ENCODE peak calls at places on chromosomes 5 and 9, in ten cellular contexts. L is astrocyte of the cerebellum, V is gastrocnemius medialis, O is HL-60, Y is mammary epithelial cell, B is left ventricle myocardium inferior, I is HCT116, G is thyroid gland, H is BJ, W is GM06990. F is an unnamed sample.

GRCh38 chr9:136160321-136160938 is 41.8 kb upstream of the TMEM250 start:
- DNase-seq in L (no peak), V (no peak), O (no peak), Y (no peak), B (no peak), I (no peak), G (no peak), H (no peak), W (no peak), F (no peak)

GRCh38 chr5:76104027-76104426 is 20.8 kb downstream of the SV2C start:
- DNase-seq in L (no peak), V (no peak), O (no peak), Y (peak), B (no peak), I (no peak), G (peak), H (no peak), W (no peak), F (peak)

GRCh38 chr9:112271466-112272098 is 61.8 kb downstream of the PTBP3 start:
- DNase-seq in L (no peak), V (no peak), O (no peak), Y (peak), B (no peak), I (no peak), G (no peak), H (no peak), W (no peak), F (no peak)

GRCh38 chr5:72364961-72365360 is 44.8 kb downstream of the PTCD2 start:
- DNase-seq in L (no peak), V (no peak), O (no peak), Y (no peak), B (no peak), I (no peak), G (no peak), H (no peak), W (no peak), F (no peak)

GRCh38 chr5:122429545-122430327 is 117.7 kb downstream of the SNCAIP start:
- DNase-seq in L (no peak), V (no peak), O (no peak), Y (no peak), B (no peak), I (no peak), G (no peak), H (no peak), W (no peak), F (no peak)

GRCh38 chr5:110916373-110917049 is 155.0 kb upstream of the TSLP start:
- DNase-seq in L (peak), V (no peak), O (no peak), Y (peak), B (no peak), I (no peak), G (no peak), H (peak), W (no peak), F (no peak)

GRCh38 chr5:172816887-172817418 is 17.1 kb upstream of the ERGIC1 start:
- DNase-seq in L (no peak), V (no peak), O (no peak), Y (peak), B (no peak), I (no peak), G (no peak), H (peak), W (no peak), F (no peak)

GRCh38 chr5:89351232-89351631 is 468.2 kb upstream of the MEF2C start:
- DNase-seq in L (peak), V (no peak), O (no peak), Y (peak), B (no peak), I (no peak), G (no peak), H (peak), W (no peak), F (no peak)

GRCh38 chr5:172879434-172879828 is 45.4 kb downstream of the ERGIC1 start:
- DNase-seq in L (no peak), V (no peak), O (no peak), Y (no peak), B (no peak), I (no peak), G (no peak), H (no peak), W (no peak), F (no peak)

GRCh38 chr9:134834217-134834956 is 46.2 kb upstream of the FCN2 start:
- DNase-seq in L (no peak), V (no peak), O (no peak), Y (no peak), B (no peak), I (no peak), G (no peak), H (no peak), W (no peak), F (no peak)

GRCh38 chr5:172868924-172869565 is 35.0 kb downstream of the ERGIC1 start:
- DNase-seq in L (peak), V (peak), O (no peak), Y (peak), B (peak), I (peak), G (peak), H (peak), W (no peak), F (no peak)

GRCh38 chr9:38087934-38088925 is 19.2 kb upstream of the SHB start:
- DNase-seq in L (no peak), V (peak), O (no peak), Y (peak), B (peak), I (peak), G (peak), H (no peak), W (peak), F (no peak)

GRCh38 chr9:17422994-17423680 is 155.7 kb upstream of the SH3GL2 start:
- DNase-seq in L (no peak), V (no peak), O (no peak), Y (no peak), B (no peak), I (no peak), G (no peak), H (no peak), W (no peak), F (no peak)

GRCh38 chr5:178072749-178073148 is 40.6 kb upstream of the N4BP3 start:
- DNase-seq in L (no peak), V (no peak), O (no peak), Y (no peak), B (no peak), I (no peak), G (no peak), H (no peak), W (no peak), F (no peak)

GRCh38 chr9:134069536-134070399 is 1.9 kb upstream of the BRD3 start:
- DNase-seq in L (no peak), V (no peak), O (no peak), Y (no peak), B (no peak), I (no peak), G (no peak), H (no peak), W (no peak), F (no peak)

GRCh38 chr5:132493821-132494220 is 3.2 kb upstream of the IRF1 start:
- DNase-seq in L (no peak), V (no peak), O (no peak), Y (no peak), B (no peak), I (no peak), G (no peak), H (no peak), W (no peak), F (no peak)

GRCh38 chr9:137463194-137463930 is 4.2 kb upstream of the NSMF start:
- DNase-seq in L (no peak), V (no peak), O (no peak), Y (no peak), B (no peak), I (no peak), G (no peak), H (no peak), W (no peak), F (no peak)

DNA sequence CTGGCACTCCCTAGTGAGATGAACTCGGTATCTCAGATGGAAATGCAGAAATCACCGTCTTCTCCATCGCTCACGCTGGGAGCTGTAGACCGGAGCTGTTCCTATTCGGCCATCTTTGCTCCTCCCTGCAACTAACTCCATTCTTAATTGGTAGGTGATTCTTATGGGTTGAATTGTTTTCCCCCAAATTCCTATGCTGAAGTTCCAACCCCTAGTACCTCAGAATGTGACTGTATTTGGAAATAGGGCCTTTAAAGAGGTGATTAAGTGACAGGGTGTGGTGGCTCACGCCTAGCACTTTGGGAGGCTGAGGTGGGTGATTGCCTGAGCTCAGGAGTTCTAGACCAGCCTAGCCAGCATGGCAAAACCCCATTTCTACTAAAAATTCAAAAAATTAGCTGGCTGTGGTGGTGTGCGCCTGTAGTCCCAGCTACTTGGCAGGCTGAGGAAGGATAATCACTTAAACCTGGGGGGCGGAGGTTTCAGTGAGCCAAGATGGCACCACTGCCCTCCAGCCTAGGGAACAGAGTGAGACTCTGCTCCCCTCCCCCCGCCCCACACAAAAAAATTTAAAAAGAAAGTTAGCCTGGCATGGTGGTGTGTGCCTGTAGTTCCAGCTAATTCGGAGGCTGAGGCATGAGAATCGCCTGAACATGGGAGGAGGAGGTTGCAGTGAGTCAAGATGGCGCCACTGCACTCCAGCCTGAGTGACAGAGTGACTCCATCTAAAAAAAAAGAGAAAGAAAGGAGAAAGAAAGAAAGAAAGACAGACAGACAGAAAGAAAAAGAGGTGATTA is 25.2 kb upstream of the FOCAD start:
- DNase-seq in L (no peak), V (no peak), O (no peak), Y (peak), B (no peak), I (no peak), G (no peak), H (no peak), W (peak), F (no peak)
- H3K4me3 ChIP-seq in L (peak), V (peak), O (peak), Y (peak), B (peak), I (peak), G (no peak), H (peak), W (peak), F (peak)

DNA sequence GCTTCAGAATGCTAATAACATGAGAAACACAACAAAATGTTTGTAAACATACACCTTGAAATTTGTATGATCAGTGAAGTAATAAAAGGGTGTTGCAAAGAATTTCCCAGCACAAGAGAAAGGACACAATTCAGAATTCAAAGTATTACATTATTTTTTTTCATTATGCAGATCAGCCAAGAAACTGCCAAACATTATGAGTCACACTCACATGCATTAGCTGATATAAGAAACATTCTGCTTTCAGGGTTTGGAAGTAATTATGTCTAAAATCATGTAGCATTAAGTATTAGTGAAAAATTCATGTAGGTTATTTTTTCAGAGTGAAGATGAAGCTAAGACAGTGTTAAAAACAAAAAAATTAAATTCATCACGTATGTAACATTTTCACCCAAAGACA is 348.4 kb downstream of the ISL1 start:
- DNase-seq in L (no peak), V (no peak), O (no peak), Y (peak), B (no peak), I (no peak), G (no peak), H (no peak), W (no peak), F (no peak)
- TF ChIP-seq CTCF in L (no peak), V (no peak), O (no peak), Y (no peak), B (no peak), I (no peak), G (no peak), H (no peak), W (no peak), F (no peak)

DNA sequence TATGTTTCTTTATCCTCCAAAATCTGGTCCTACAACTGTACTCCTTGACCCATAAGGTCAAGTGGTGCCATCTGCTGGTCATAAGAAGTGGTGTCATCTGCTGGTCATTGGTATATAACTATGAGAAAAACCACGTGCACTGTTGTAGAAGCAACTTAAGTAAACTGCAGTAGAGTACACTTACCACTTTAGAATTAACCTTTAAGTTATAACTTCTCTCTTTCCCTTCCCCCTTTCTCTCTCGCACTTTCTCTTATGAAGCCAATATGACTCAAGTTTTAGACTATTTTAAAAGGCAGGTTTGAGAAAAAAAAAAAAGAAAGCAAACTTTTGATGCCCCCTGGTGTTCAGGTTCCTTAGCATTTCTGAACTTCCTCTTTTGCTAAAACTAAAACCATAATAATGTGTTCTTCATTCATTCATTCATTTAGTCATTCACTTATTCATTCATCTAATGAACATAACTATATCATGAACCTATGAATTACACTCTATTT is 12.8 kb upstream of the MTAP start:
- DNase-seq in L (peak), V (peak), O (peak), Y (peak), B (no peak), I (peak), G (peak), H (peak), W (peak), F (peak)
- H3K4me3 ChIP-seq in L (peak), V (no peak), O (no peak), Y (peak), B (peak), I (no peak), G (no peak), H (peak), W (no peak), F (peak)

GRCh38 chr9:73565833-73566465 is 414.3 kb downstream of the ANXA1 start:
- DNase-seq in L (peak), V (no peak), O (no peak), Y (peak), B (no peak), I (no peak), G (no peak), H (no peak), W (no peak), F (peak)
- TF ChIP-seq CTCF in L (peak), V (no peak), O (peak), Y (peak), B (peak), I (peak), G (no peak), H (peak), W (peak), F (peak)

DNA sequence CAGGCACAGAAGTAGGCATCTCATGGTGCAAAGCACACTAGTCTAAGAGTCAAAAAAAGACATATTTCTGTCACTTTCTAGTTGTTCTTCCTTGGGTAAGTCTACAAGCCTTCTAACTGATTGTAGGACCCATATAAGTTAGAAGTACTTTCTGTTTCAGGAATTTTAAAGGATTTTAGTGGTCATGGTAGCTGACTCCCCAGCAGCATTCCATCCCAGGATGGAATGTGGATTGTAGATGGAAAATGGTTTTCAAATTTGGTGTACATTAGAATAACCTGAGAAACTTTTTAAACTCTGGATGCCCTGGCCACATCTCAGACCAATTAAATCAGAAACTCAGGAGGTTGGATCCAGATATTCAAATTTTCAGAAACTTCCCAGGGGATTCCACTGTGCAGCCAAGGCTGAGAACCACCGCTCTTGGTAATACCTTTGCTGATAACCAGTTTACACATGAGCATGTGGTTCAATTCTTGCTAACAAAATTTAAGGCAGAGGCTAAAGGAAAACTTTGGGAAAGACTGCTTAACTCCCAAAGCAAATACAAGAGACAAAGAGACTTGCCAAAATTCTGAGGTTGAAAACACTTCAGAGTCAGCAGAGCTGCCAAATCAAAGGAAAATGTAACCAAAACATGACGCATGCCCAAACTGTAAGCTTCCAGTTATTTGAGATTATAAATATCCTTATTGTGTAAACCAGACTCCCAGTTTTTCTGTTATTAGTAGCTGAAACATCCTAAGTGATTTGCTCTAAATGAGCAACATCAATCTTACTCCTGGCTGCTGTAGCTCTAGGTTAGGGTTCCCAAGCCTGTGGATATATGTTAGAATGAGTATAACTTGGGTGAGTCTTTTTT is 145.4 kb upstream of the MTAP start:
- DNase-seq in L (peak), V (no peak), O (no peak), Y (peak), B (no peak), I (no peak), G (no peak), H (no peak), W (no peak), F (no peak)
- H3K4me3 ChIP-seq in L (no peak), V (no peak), O (no peak), Y (no peak), B (no peak), I (no peak), G (no peak), H (no peak), W (no peak), F (no peak)

GRCh38 chr9:1599961-1600360 is 415.2 kb upstream of the SMARCA2 start:
- DNase-seq in L (no peak), V (no peak), O (no peak), Y (no peak), B (no peak), I (no peak), G (no peak), H (no peak), W (no peak), F (peak)

GRCh38 chr9:1606253-1606652 is 408.9 kb upstream of the SMARCA2 start:
- DNase-seq in L (no peak), V (no peak), O (no peak), Y (no peak), B (no peak), I (no peak), G (no peak), H (no peak), W (no peak), F (no peak)

GRCh38 chr9:1604942-1605560 is 410.1 kb upstream of the SMARCA2 start:
- DNase-seq in L (no peak), V (no peak), O (no peak), Y (peak), B (no peak), I (no peak), G (no peak), H (no peak), W (peak), F (no peak)
- TF ChIP-seq CTCF in L (peak), V (no peak), O (peak), Y (peak), B (peak), I (peak), G (peak), H (peak), W (peak), F (peak)

GRCh38 chr5:127426661-127427060 is 90.8 kb upstream of the PRRC1 start:
- DNase-seq in L (no peak), V (no peak), O (no peak), Y (no peak), B (peak), I (no peak), G (no peak), H (no peak), W (no peak), F (no peak)
- H3K4me3 ChIP-seq in L (no peak), V (no peak), O (no peak), Y (no peak), B (no peak), I (no peak), G (no peak), H (no peak), W (no peak), F (no peak)

GRCh38 chr5:64900618-64901017 is 131.9 kb downstream of the CWC27 start:
- DNase-seq in L (no peak), V (no peak), O (no peak), Y (peak), B (no peak), I (no peak), G (no peak), H (no peak), W (no peak), F (no peak)
- TF ChIP-seq CTCF in L (no peak), V (no peak), O (no peak), Y (no peak), B (no peak), I (no peak), G (no peak), H (no peak), W (no peak), F (no peak)

DNA sequence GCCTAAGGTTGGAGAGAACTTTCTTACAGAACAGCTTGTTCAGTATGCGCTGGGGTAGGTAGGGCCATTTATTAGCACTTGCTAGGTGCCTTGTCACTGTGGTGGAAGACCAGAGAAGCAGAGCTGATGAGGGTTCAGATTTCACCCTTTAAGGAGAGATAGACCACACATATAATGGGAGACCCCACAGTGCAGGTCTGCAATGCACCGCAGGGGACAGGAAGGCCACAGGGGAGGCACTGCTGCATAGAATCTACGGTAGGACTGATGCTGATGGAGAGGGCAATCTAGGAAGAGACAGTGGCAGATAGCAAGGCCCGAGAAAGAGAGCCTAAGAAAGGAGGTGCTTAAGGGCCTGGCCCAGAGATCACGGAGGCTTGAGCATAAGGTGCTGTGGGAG is 64.2 kb downstream of the PTPDC1 start:
- DNase-seq in L (no peak), V (no peak), O (no peak), Y (no peak), B (no peak), I (no peak), G (no peak), H (no peak), W (no peak), F (no peak)
- H3K4me3 ChIP-seq in L (no peak), V (no peak), O (no peak), Y (no peak), B (no peak), I (no peak), G (no peak), H (no peak), W (no peak), F (no peak)

GRCh38 chr9:23643656-23644258 is 182.3 kb downstream of the ELAVL2 start:
- DNase-seq in L (no peak), V (no peak), O (no peak), Y (peak), B (no peak), I (no peak), G (no peak), H (no peak), W (no peak), F (no peak)
- TF ChIP-seq CTCF in L (no peak), V (no peak), O (no peak), Y (no peak), B (no peak), I (no peak), G (no peak), H (no peak), W (no peak), F (no peak)

F was measured in LNCaP clone FGC.